ENCODE peak calls at places on chromosomes 6 and 20, in nine cellular contexts. One of them, this sample, is unnamed.

GRCh38 chr20:30921286-30922071 is 336.0 kb upstream of the DEFB115 start:
- DNase-seq in uterus: no peak
- DNase-seq in NCI-H1105 treated with DMSO at 0.1 percent for 48 hours: no peak
- DNase-seq in A172: no peak
- DNase-seq in T-helper 2 cell: no peak
- DNase-seq in skeletal muscle cell: no peak
- DNase-seq in stimulated activated effector memory CD8-positive, alpha-beta T cell treated with anti-CD3 and anti-CD28 coated beads, Interleukin-12 subunit alpha, Interleukin-12 subunit beta, amount 100 ng/mL, for 72 hours: no peak
- DNase-seq in RCC 7860: no peak
- DNase-seq in activated CD8-positive, alpha-beta memory T cell treated with anti-CD3 and anti-CD28 coated beads for 24 hours: no peak
- DNase-seq in this sample: no peak

GRCh38 chr6:37137881-37138568 is 31.9 kb upstream of the PIM1 start:
- DNase-seq in uterus: peak; percentile 41
- DNase-seq in NCI-H1105 treated with DMSO at 0.1 percent for 48 hours: no peak
- DNase-seq in A172: peak; percentile 80
- DNase-seq in T-helper 2 cell: no peak
- DNase-seq in skeletal muscle cell: peak; percentile 72
- DNase-seq in stimulated activated effector memory CD8-positive, alpha-beta T cell treated with anti-CD3 and anti-CD28 coated beads, Interleukin-12 subunit alpha, Interleukin-12 subunit beta, amount 100 ng/mL, for 72 hours: no peak
- DNase-seq in RCC 7860: peak; percentile 89
- DNase-seq in activated CD8-positive, alpha-beta memory T cell treated with anti-CD3 and anti-CD28 coated beads for 24 hours: no peak
- DNase-seq in this sample: no peak

GRCh38 chr6:89208551-89208950 is 8.6 kb downstream of the GABRR1 start:
- DNase-seq in uterus: no peak
- DNase-seq in NCI-H1105 treated with DMSO at 0.1 percent for 48 hours: no peak
- DNase-seq in A172: no peak
- DNase-seq in T-helper 2 cell: no peak
- DNase-seq in skeletal muscle cell: no peak
- DNase-seq in stimulated activated effector memory CD8-positive, alpha-beta T cell treated with anti-CD3 and anti-CD28 coated beads, Interleukin-12 subunit alpha, Interleukin-12 subunit beta, amount 100 ng/mL, for 72 hours: peak; percentile 33
- DNase-seq in RCC 7860: no peak
- DNase-seq in activated CD8-positive, alpha-beta memory T cell treated with anti-CD3 and anti-CD28 coated beads for 24 hours: no peak
- DNase-seq in this sample: no peak

GRCh38 chr6:119541132-119541905 is 191.8 kb upstream of the MAN1A1 start:
- DNase-seq in uterus: no peak
- DNase-seq in NCI-H1105 treated with DMSO at 0.1 percent for 48 hours: no peak
- DNase-seq in A172: peak; percentile 90
- DNase-seq in T-helper 2 cell: no peak
- DNase-seq in skeletal muscle cell: peak; percentile 100
- DNase-seq in stimulated activated effector memory CD8-positive, alpha-beta T cell treated with anti-CD3 and anti-CD28 coated beads, Interleukin-12 subunit alpha, Interleukin-12 subunit beta, amount 100 ng/mL, for 72 hours: no peak
- DNase-seq in RCC 7860: peak; percentile 76
- DNase-seq in activated CD8-positive, alpha-beta memory T cell treated with anti-CD3 and anti-CD28 coated beads for 24 hours: no peak
- DNase-seq in this sample: no peak

GRCh38 chr6:130223508-130223907 is 757 bp upstream of the SAMD3 start:
- DNase-seq in uterus: no peak
- DNase-seq in NCI-H1105 treated with DMSO at 0.1 percent for 48 hours: no peak
- DNase-seq in A172: no peak
- DNase-seq in T-helper 2 cell: no peak
- DNase-seq in skeletal muscle cell: no peak
- DNase-seq in stimulated activated effector memory CD8-positive, alpha-beta T cell treated with anti-CD3 and anti-CD28 coated beads, Interleukin-12 subunit alpha, Interleukin-12 subunit beta, amount 100 ng/mL, for 72 hours: peak; percentile 81
- DNase-seq in RCC 7860: no peak
- DNase-seq in activated CD8-positive, alpha-beta memory T cell treated with anti-CD3 and anti-CD28 coated beads for 24 hours: peak; percentile 73
- DNase-seq in this sample: peak; percentile 23

GRCh38 chr6:116579143-116579542 is 7.8 kb downstream of the RWDD1 start:
- DNase-seq in uterus: no peak
- DNase-seq in NCI-H1105 treated with DMSO at 0.1 percent for 48 hours: no peak
- DNase-seq in A172: no peak
- DNase-seq in T-helper 2 cell: no peak
- DNase-seq in skeletal muscle cell: no peak
- DNase-seq in stimulated activated effector memory CD8-positive, alpha-beta T cell treated with anti-CD3 and anti-CD28 coated beads, Interleukin-12 subunit alpha, Interleukin-12 subunit beta, amount 100 ng/mL, for 72 hours: no peak
- DNase-seq in RCC 7860: no peak
- DNase-seq in activated CD8-positive, alpha-beta memory T cell treated with anti-CD3 and anti-CD28 coated beads for 24 hours: no peak
- DNase-seq in this sample: no peak

GRCh38 chr6:33958863-33959651 is 155.3 kb upstream of the MLN start:
- DNase-seq in uterus: no peak
- DNase-seq in NCI-H1105 treated with DMSO at 0.1 percent for 48 hours: no peak
- DNase-seq in A172: no peak
- DNase-seq in T-helper 2 cell: no peak
- DNase-seq in skeletal muscle cell: no peak
- DNase-seq in stimulated activated effector memory CD8-positive, alpha-beta T cell treated with anti-CD3 and anti-CD28 coated beads, Interleukin-12 subunit alpha, Interleukin-12 subunit beta, amount 100 ng/mL, for 72 hours: no peak
- DNase-seq in RCC 7860: no peak
- DNase-seq in activated CD8-positive, alpha-beta memory T cell treated with anti-CD3 and anti-CD28 coated beads for 24 hours: no peak
- DNase-seq in this sample: no peak

GRCh38 chr6:167717455-167717854 is 109.3 kb upstream of the AFDN start:
- DNase-seq in uterus: no peak
- DNase-seq in NCI-H1105 treated with DMSO at 0.1 percent for 48 hours: no peak
- DNase-seq in A172: no peak
- DNase-seq in T-helper 2 cell: no peak
- DNase-seq in skeletal muscle cell: no peak
- DNase-seq in stimulated activated effector memory CD8-positive, alpha-beta T cell treated with anti-CD3 and anti-CD28 coated beads, Interleukin-12 subunit alpha, Interleukin-12 subunit beta, amount 100 ng/mL, for 72 hours: no peak
- DNase-seq in RCC 7860: no peak
- DNase-seq in activated CD8-positive, alpha-beta memory T cell treated with anti-CD3 and anti-CD28 coated beads for 24 hours: no peak
- DNase-seq in this sample: no peak

GRCh38 chr20:61932711-61933480 is 132.8 kb downstream of the TAF4 start:
- DNase-seq in uterus: no peak
- DNase-seq in NCI-H1105 treated with DMSO at 0.1 percent for 48 hours: no peak
- DNase-seq in A172: no peak
- DNase-seq in T-helper 2 cell: no peak
- DNase-seq in skeletal muscle cell: no peak
- DNase-seq in stimulated activated effector memory CD8-positive, alpha-beta T cell treated with anti-CD3 and anti-CD28 coated beads, Interleukin-12 subunit alpha, Interleukin-12 subunit beta, amount 100 ng/mL, for 72 hours: no peak
- DNase-seq in RCC 7860: no peak
- DNase-seq in activated CD8-positive, alpha-beta memory T cell treated with anti-CD3 and anti-CD28 coated beads for 24 hours: no peak
- DNase-seq in this sample: no peak

GRCh38 chr6:97312241-97312640 is 29.2 kb upstream of the MMS22L start:
- DNase-seq in uterus: no peak
- DNase-seq in NCI-H1105 treated with DMSO at 0.1 percent for 48 hours: no peak
- DNase-seq in A172: peak; percentile 15
- DNase-seq in T-helper 2 cell: no peak
- DNase-seq in skeletal muscle cell: no peak
- DNase-seq in stimulated activated effector memory CD8-positive, alpha-beta T cell treated with anti-CD3 and anti-CD28 coated beads, Interleukin-12 subunit alpha, Interleukin-12 subunit beta, amount 100 ng/mL, for 72 hours: no peak
- DNase-seq in RCC 7860: peak; percentile 49
- DNase-seq in activated CD8-positive, alpha-beta memory T cell treated with anti-CD3 and anti-CD28 coated beads for 24 hours: no peak
- DNase-seq in this sample: no peak

GRCh38 chr6:167722634-167723309 is 103.9 kb upstream of the AFDN start:
- DNase-seq in uterus: no peak
- DNase-seq in NCI-H1105 treated with DMSO at 0.1 percent for 48 hours: no peak
- DNase-seq in A172: no peak
- DNase-seq in T-helper 2 cell: no peak
- DNase-seq in skeletal muscle cell: no peak
- DNase-seq in stimulated activated effector memory CD8-positive, alpha-beta T cell treated with anti-CD3 and anti-CD28 coated beads, Interleukin-12 subunit alpha, Interleukin-12 subunit beta, amount 100 ng/mL, for 72 hours: no peak
- DNase-seq in RCC 7860: no peak
- DNase-seq in activated CD8-positive, alpha-beta memory T cell treated with anti-CD3 and anti-CD28 coated beads for 24 hours: peak; percentile 46
- DNase-seq in this sample: no peak

GRCh38 chr6:31680841-31681671 is at the start of gene LY6G5C:
- DNase-seq in uterus: peak; percentile 86
- DNase-seq in NCI-H1105 treated with DMSO at 0.1 percent for 48 hours: peak; percentile 85
- DNase-seq in A172: peak; percentile 52
- DNase-seq in T-helper 2 cell: no peak
- DNase-seq in skeletal muscle cell: peak; percentile 75
- DNase-seq in stimulated activated effector memory CD8-positive, alpha-beta T cell treated with anti-CD3 and anti-CD28 coated beads, Interleukin-12 subunit alpha, Interleukin-12 subunit beta, amount 100 ng/mL, for 72 hours: peak; percentile 80
- DNase-seq in RCC 7860: peak; percentile 67
- DNase-seq in activated CD8-positive, alpha-beta memory T cell treated with anti-CD3 and anti-CD28 coated beads for 24 hours: peak; percentile 83
- DNase-seq in this sample: peak; percentile 51

GRCh38 chr6:75272145-75272840 is 12.3 kb downstream of the TMEM30A start:
- DNase-seq in uterus: no peak
- DNase-seq in NCI-H1105 treated with DMSO at 0.1 percent for 48 hours: peak; percentile 18
- DNase-seq in A172: no peak
- DNase-seq in T-helper 2 cell: no peak
- DNase-seq in skeletal muscle cell: peak; percentile 71
- DNase-seq in stimulated activated effector memory CD8-positive, alpha-beta T cell treated with anti-CD3 and anti-CD28 coated beads, Interleukin-12 subunit alpha, Interleukin-12 subunit beta, amount 100 ng/mL, for 72 hours: no peak
- DNase-seq in RCC 7860: no peak
- DNase-seq in activated CD8-positive, alpha-beta memory T cell treated with anti-CD3 and anti-CD28 coated beads for 24 hours: no peak
- DNase-seq in this sample: no peak

GRCh38 chr6:76230711-76231110 is 158.2 kb upstream of the IMPG1 start:
- DNase-seq in uterus: no peak
- DNase-seq in NCI-H1105 treated with DMSO at 0.1 percent for 48 hours: no peak
- DNase-seq in A172: no peak
- DNase-seq in T-helper 2 cell: no peak
- DNase-seq in skeletal muscle cell: no peak
- DNase-seq in stimulated activated effector memory CD8-positive, alpha-beta T cell treated with anti-CD3 and anti-CD28 coated beads, Interleukin-12 subunit alpha, Interleukin-12 subunit beta, amount 100 ng/mL, for 72 hours: no peak
- DNase-seq in RCC 7860: no peak
- DNase-seq in activated CD8-positive, alpha-beta memory T cell treated with anti-CD3 and anti-CD28 coated beads for 24 hours: no peak
- DNase-seq in this sample: no peak

GRCh38 chr20:38260378-38261053 is at the start of gene KIAA1755:
- DNase-seq in uterus: peak; percentile 59
- DNase-seq in NCI-H1105 treated with DMSO at 0.1 percent for 48 hours: peak; percentile 20
- DNase-seq in A172: no peak
- DNase-seq in T-helper 2 cell: no peak
- DNase-seq in skeletal muscle cell: no peak
- DNase-seq in stimulated activated effector memory CD8-positive, alpha-beta T cell treated with anti-CD3 and anti-CD28 coated beads, Interleukin-12 subunit alpha, Interleukin-12 subunit beta, amount 100 ng/mL, for 72 hours: no peak
- DNase-seq in RCC 7860: no peak
- DNase-seq in activated CD8-positive, alpha-beta memory T cell treated with anti-CD3 and anti-CD28 coated beads for 24 hours: no peak
- DNase-seq in this sample: no peak

GRCh38 chr6:75317503-75318206 is 33.1 kb upstream of the TMEM30A start:
- DNase-seq in uterus: no peak
- DNase-seq in NCI-H1105 treated with DMSO at 0.1 percent for 48 hours: no peak
- DNase-seq in A172: peak; percentile 65
- DNase-seq in T-helper 2 cell: no peak
- DNase-seq in skeletal muscle cell: peak; percentile 38
- DNase-seq in stimulated activated effector memory CD8-positive, alpha-beta T cell treated with anti-CD3 and anti-CD28 coated beads, Interleukin-12 subunit alpha, Interleukin-12 subunit beta, amount 100 ng/mL, for 72 hours: no peak
- DNase-seq in RCC 7860: peak; percentile 11
- DNase-seq in activated CD8-positive, alpha-beta memory T cell treated with anti-CD3 and anti-CD28 coated beads for 24 hours: no peak
- DNase-seq in this sample: no peak

GRCh38 chr6:110813338-110813737 is 1.9 kb downstream of the CDK19 start:
- DNase-seq in uterus: no peak
- DNase-seq in NCI-H1105 treated with DMSO at 0.1 percent for 48 hours: no peak
- DNase-seq in A172: no peak
- DNase-seq in T-helper 2 cell: no peak
- DNase-seq in skeletal muscle cell: no peak
- DNase-seq in stimulated activated effector memory CD8-positive, alpha-beta T cell treated with anti-CD3 and anti-CD28 coated beads, Interleukin-12 subunit alpha, Interleukin-12 subunit beta, amount 100 ng/mL, for 72 hours: no peak
- DNase-seq in RCC 7860: no peak
- DNase-seq in activated CD8-positive, alpha-beta memory T cell treated with anti-CD3 and anti-CD28 coated beads for 24 hours: no peak
- DNase-seq in this sample: no peak

GRCh38 chr20:59047938-59048680 is 5.5 kb upstream of the PRELID3B start:
- DNase-seq in uterus: no peak
- DNase-seq in NCI-H1105 treated with DMSO at 0.1 percent for 48 hours: no peak
- DNase-seq in A172: peak; percentile 15
- DNase-seq in T-helper 2 cell: no peak
- DNase-seq in skeletal muscle cell: no peak
- DNase-seq in stimulated activated effector memory CD8-positive, alpha-beta T cell treated with anti-CD3 and anti-CD28 coated beads, Interleukin-12 subunit alpha, Interleukin-12 subunit beta, amount 100 ng/mL, for 72 hours: peak; percentile 52
- DNase-seq in RCC 7860: peak; percentile 44
- DNase-seq in activated CD8-positive, alpha-beta memory T cell treated with anti-CD3 and anti-CD28 coated beads for 24 hours: no peak
- DNase-seq in this sample: no peak

GRCh38 chr6:31495580-31495979 is 2.4 kb upstream of the MICB start:
- DNase-seq in uterus: no peak
- DNase-seq in NCI-H1105 treated with DMSO at 0.1 percent for 48 hours: no peak
- DNase-seq in A172: no peak
- DNase-seq in T-helper 2 cell: no peak
- DNase-seq in skeletal muscle cell: no peak
- DNase-seq in stimulated activated effector memory CD8-positive, alpha-beta T cell treated with anti-CD3 and anti-CD28 coated beads, Interleukin-12 subunit alpha, Interleukin-12 subunit beta, amount 100 ng/mL, for 72 hours: no peak
- DNase-seq in RCC 7860: peak; percentile 35
- DNase-seq in activated CD8-positive, alpha-beta memory T cell treated with anti-CD3 and anti-CD28 coated beads for 24 hours: no peak
- DNase-seq in this sample: no peak

GRCh38 chr6:108609276-108609769 is 48.6 kb downstream of the FOXO3 start:
- DNase-seq in uterus: no peak
- DNase-seq in NCI-H1105 treated with DMSO at 0.1 percent for 48 hours: no peak
- DNase-seq in A172: peak; percentile 35
- DNase-seq in T-helper 2 cell: no peak
- DNase-seq in skeletal muscle cell: no peak
- DNase-seq in stimulated activated effector memory CD8-positive, alpha-beta T cell treated with anti-CD3 and anti-CD28 coated beads, Interleukin-12 subunit alpha, Interleukin-12 subunit beta, amount 100 ng/mL, for 72 hours: no peak
- DNase-seq in RCC 7860: peak; percentile 70
- DNase-seq in activated CD8-positive, alpha-beta memory T cell treated with anti-CD3 and anti-CD28 coated beads for 24 hours: no peak
- DNase-seq in this sample: no peak

GRCh38 chr6:50721978-50722377 is 8.7 kb downstream of the TFAP2D start:
- DNase-seq in uterus: no peak
- DNase-seq in NCI-H1105 treated with DMSO at 0.1 percent for 48 hours: peak; percentile 18
- DNase-seq in A172: no peak
- DNase-seq in T-helper 2 cell: no peak
- DNase-seq in skeletal muscle cell: no peak
- DNase-seq in stimulated activated effector memory CD8-positive, alpha-beta T cell treated with anti-CD3 and anti-CD28 coated beads, Interleukin-12 subunit alpha, Interleukin-12 subunit beta, amount 100 ng/mL, for 72 hours: no peak
- DNase-seq in RCC 7860: no peak
- DNase-seq in activated CD8-positive, alpha-beta memory T cell treated with anti-CD3 and anti-CD28 coated beads for 24 hours: no peak
- DNase-seq in this sample: no peak

GRCh38 chr20:54368578-54368977 is 106.8 kb upstream of the DOK5 start:
- DNase-seq in uterus: no peak
- DNase-seq in NCI-H1105 treated with DMSO at 0.1 percent for 48 hours: no peak
- DNase-seq in A172: no peak
- DNase-seq in T-helper 2 cell: no peak
- DNase-seq in skeletal muscle cell: no peak
- DNase-seq in stimulated activated effector memory CD8-positive, alpha-beta T cell treated with anti-CD3 and anti-CD28 coated beads, Interleukin-12 subunit alpha, Interleukin-12 subunit beta, amount 100 ng/mL, for 72 hours: no peak
- DNase-seq in RCC 7860: no peak
- DNase-seq in activated CD8-positive, alpha-beta memory T cell treated with anti-CD3 and anti-CD28 coated beads for 24 hours: no peak
- DNase-seq in this sample: no peak

GRCh38 chr6:101146389-101146788 is 247.1 kb upstream of the GRIK2 start:
- DNase-seq in uterus: no peak
- DNase-seq in NCI-H1105 treated with DMSO at 0.1 percent for 48 hours: no peak
- DNase-seq in A172: peak; percentile 13
- DNase-seq in T-helper 2 cell: no peak
- DNase-seq in skeletal muscle cell: no peak
- DNase-seq in stimulated activated effector memory CD8-positive, alpha-beta T cell treated with anti-CD3 and anti-CD28 coated beads, Interleukin-12 subunit alpha, Interleukin-12 subunit beta, amount 100 ng/mL, for 72 hours: no peak
- DNase-seq in RCC 7860: no peak
- DNase-seq in activated CD8-positive, alpha-beta memory T cell treated with anti-CD3 and anti-CD28 coated beads for 24 hours: no peak
- DNase-seq in this sample: no peak

GRCh38 chr6:121515615-121516265 is 80.3 kb downstream of the GJA1 start:
- DNase-seq in uterus: no peak
- DNase-seq in NCI-H1105 treated with DMSO at 0.1 percent for 48 hours: no peak
- DNase-seq in A172: peak; percentile 58
- DNase-seq in T-helper 2 cell: no peak
- DNase-seq in skeletal muscle cell: no peak
- DNase-seq in stimulated activated effector memory CD8-positive, alpha-beta T cell treated with anti-CD3 and anti-CD28 coated beads, Interleukin-12 subunit alpha, Interleukin-12 subunit beta, amount 100 ng/mL, for 72 hours: no peak
- DNase-seq in RCC 7860: no peak
- DNase-seq in activated CD8-positive, alpha-beta memory T cell treated with anti-CD3 and anti-CD28 coated beads for 24 hours: no peak
- DNase-seq in this sample: no peak

GRCh38 chr6:28923318-28924102 is at the start of gene TRIM27:
- DNase-seq in uterus: peak; percentile 89
- DNase-seq in NCI-H1105 treated with DMSO at 0.1 percent for 48 hours: peak; percentile 88
- DNase-seq in A172: peak; percentile 77
- DNase-seq in T-helper 2 cell: peak; percentile 59
- DNase-seq in skeletal muscle cell: no peak
- DNase-seq in stimulated activated effector memory CD8-positive, alpha-beta T cell treated with anti-CD3 and anti-CD28 coated beads, Interleukin-12 subunit alpha, Interleukin-12 subunit beta, amount 100 ng/mL, for 72 hours: peak; percentile 85
- DNase-seq in RCC 7860: peak; percentile 65
- DNase-seq in activated CD8-positive, alpha-beta memory T cell treated with anti-CD3 and anti-CD28 coated beads for 24 hours: peak; percentile 93
- DNase-seq in this sample: peak; percentile 83

GRCh38 chr6:4220619-4221018 is 85.2 kb upstream of the ECI2 start:
- DNase-seq in uterus: no peak
- DNase-seq in NCI-H1105 treated with DMSO at 0.1 percent for 48 hours: no peak
- DNase-seq in A172: no peak
- DNase-seq in T-helper 2 cell: no peak
- DNase-seq in skeletal muscle cell: no peak
- DNase-seq in stimulated activated effector memory CD8-positive, alpha-beta T cell treated with anti-CD3 and anti-CD28 coated beads, Interleukin-12 subunit alpha, Interleukin-12 subunit beta, amount 100 ng/mL, for 72 hours: no peak
- DNase-seq in RCC 7860: no peak
- DNase-seq in activated CD8-positive, alpha-beta memory T cell treated with anti-CD3 and anti-CD28 coated beads for 24 hours: no peak
- DNase-seq in this sample: no peak

GRCh38 chr6:158942349-158942748 is 57.7 kb downstream of the RSPH3 start:
- DNase-seq in uterus: no peak
- DNase-seq in NCI-H1105 treated with DMSO at 0.1 percent for 48 hours: no peak
- DNase-seq in A172: no peak
- DNase-seq in T-helper 2 cell: no peak
- DNase-seq in skeletal muscle cell: no peak
- DNase-seq in stimulated activated effector memory CD8-positive, alpha-beta T cell treated with anti-CD3 and anti-CD28 coated beads, Interleukin-12 subunit alpha, Interleukin-12 subunit beta, amount 100 ng/mL, for 72 hours: no peak
- DNase-seq in RCC 7860: no peak
- DNase-seq in activated CD8-positive, alpha-beta memory T cell treated with anti-CD3 and anti-CD28 coated beads for 24 hours: no peak
- DNase-seq in this sample: no peak

GRCh38 chr6:21143651-21144050 is 449.9 kb upstream of the SOX4 start:
- DNase-seq in uterus: no peak
- DNase-seq in NCI-H1105 treated with DMSO at 0.1 percent for 48 hours: no peak
- DNase-seq in A172: no peak
- DNase-seq in T-helper 2 cell: no peak
- DNase-seq in skeletal muscle cell: no peak
- DNase-seq in stimulated activated effector memory CD8-positive, alpha-beta T cell treated with anti-CD3 and anti-CD28 coated beads, Interleukin-12 subunit alpha, Interleukin-12 subunit beta, amount 100 ng/mL, for 72 hours: no peak
- DNase-seq in RCC 7860: no peak
- DNase-seq in activated CD8-positive, alpha-beta memory T cell treated with anti-CD3 and anti-CD28 coated beads for 24 hours: no peak
- DNase-seq in this sample: no peak